ENCODE peak calls at places on chromosomes 13 and 19, in four cellular contexts. One of them, this sample, is unnamed.

GRCh38 chr13:35718084-35718483 is 241.6 kb upstream of the MAB21L1 start:
- DNase-seq in mammary epithelial cell: no peak
- DNase-seq in body of pancreas: no peak
- DNase-seq in bronchial epithelial cell: no peak
- DNase-seq in this sample: no peak

GRCh38 chr19:7348587-7349230 is at the start of gene ARHGEF18:
- DNase-seq in mammary epithelial cell: no peak
- DNase-seq in body of pancreas: no peak
- DNase-seq in bronchial epithelial cell: no peak
- DNase-seq in this sample: no peak

GRCh38 chr13:113209880-113210421 is 538 bp downstream of the CUL4A start:
- DNase-seq in mammary epithelial cell: peak; percentile 74
- DNase-seq in body of pancreas: peak; percentile 69
- DNase-seq in bronchial epithelial cell: peak; percentile 57
- DNase-seq in this sample: no peak

GRCh38 chr19:48999481-49000325 is 6.0 kb downstream of the RUVBL2 start:
- DNase-seq in mammary epithelial cell: peak; percentile 52
- DNase-seq in body of pancreas: peak; percentile 51
- DNase-seq in bronchial epithelial cell: peak; percentile 57
- DNase-seq in this sample: no peak

GRCh38 chr19:29964171-29964570 is 22.1 kb downstream of the URI1 start:
- DNase-seq in mammary epithelial cell: no peak
- DNase-seq in body of pancreas: no peak
- DNase-seq in bronchial epithelial cell: no peak
- DNase-seq in this sample: no peak

GRCh38 chr13:95234242-95234641 is 67.0 kb downstream of the ABCC4 start:
- DNase-seq in mammary epithelial cell: no peak
- DNase-seq in body of pancreas: no peak
- DNase-seq in bronchial epithelial cell: no peak
- DNase-seq in this sample: no peak

GRCh38 chr19:3556978-3557460 is 367 bp downstream of the MFSD12 start:
- DNase-seq in mammary epithelial cell: peak; percentile 63
- DNase-seq in body of pancreas: peak; percentile 61
- DNase-seq in bronchial epithelial cell: peak; percentile 44
- DNase-seq in this sample: no peak

GRCh38 chr13:48942131-48942530 is 33.6 kb upstream of the FNDC3A start:
- DNase-seq in mammary epithelial cell: peak; percentile 39
- DNase-seq in body of pancreas: no peak
- DNase-seq in bronchial epithelial cell: peak; percentile 48
- DNase-seq in this sample: no peak

GRCh38 chr13:33931397-33931987 is 113.5 kb downstream of the RFC3 start:
- DNase-seq in mammary epithelial cell: peak; percentile 43
- DNase-seq in body of pancreas: no peak
- DNase-seq in bronchial epithelial cell: peak; percentile 45
- DNase-seq in this sample: no peak

GRCh38 chr13:65768545-65768944 is 1461.6 kb downstream of the PCDH9 start:
- DNase-seq in mammary epithelial cell: no peak
- DNase-seq in body of pancreas: no peak
- DNase-seq in bronchial epithelial cell: no peak
- DNase-seq in this sample: no peak

GRCh38 chr13:65036999-65037398 is 2193.1 kb downstream of the PCDH9 start:
- DNase-seq in mammary epithelial cell: no peak
- DNase-seq in body of pancreas: no peak
- DNase-seq in bronchial epithelial cell: no peak
- DNase-seq in this sample: no peak

GRCh38 chr19:10259162-10259905 is 7.3 kb downstream of the MRPL4 start:
- DNase-seq in mammary epithelial cell: peak; percentile 76
- DNase-seq in body of pancreas: peak; percentile 89
- DNase-seq in bronchial epithelial cell: peak; percentile 88
- DNase-seq in this sample: no peak

GRCh38 chr19:9847087-9847671 is 12.1 kb downstream of the PIN1 start:
- DNase-seq in mammary epithelial cell: peak; percentile 71
- DNase-seq in body of pancreas: peak; percentile 35
- DNase-seq in bronchial epithelial cell: peak; percentile 83
- DNase-seq in this sample: no peak

GRCh38 chr13:46679369-46680180 is 117.4 kb downstream of the ESD start:
- DNase-seq in mammary epithelial cell: no peak
- DNase-seq in body of pancreas: no peak
- DNase-seq in bronchial epithelial cell: no peak
- DNase-seq in this sample: peak; percentile 64
- H3K4me3 ChIP-seq in mammary epithelial cell: no peak overlapping the region
- H3K4me3 ChIP-seq in body of pancreas: no peak overlapping the region
- H3K4me3 ChIP-seq in bronchial epithelial cell: no peak overlapping the region
- H3K4me3 ChIP-seq in this sample: peak overlapping the region; percentile 41

DNA sequence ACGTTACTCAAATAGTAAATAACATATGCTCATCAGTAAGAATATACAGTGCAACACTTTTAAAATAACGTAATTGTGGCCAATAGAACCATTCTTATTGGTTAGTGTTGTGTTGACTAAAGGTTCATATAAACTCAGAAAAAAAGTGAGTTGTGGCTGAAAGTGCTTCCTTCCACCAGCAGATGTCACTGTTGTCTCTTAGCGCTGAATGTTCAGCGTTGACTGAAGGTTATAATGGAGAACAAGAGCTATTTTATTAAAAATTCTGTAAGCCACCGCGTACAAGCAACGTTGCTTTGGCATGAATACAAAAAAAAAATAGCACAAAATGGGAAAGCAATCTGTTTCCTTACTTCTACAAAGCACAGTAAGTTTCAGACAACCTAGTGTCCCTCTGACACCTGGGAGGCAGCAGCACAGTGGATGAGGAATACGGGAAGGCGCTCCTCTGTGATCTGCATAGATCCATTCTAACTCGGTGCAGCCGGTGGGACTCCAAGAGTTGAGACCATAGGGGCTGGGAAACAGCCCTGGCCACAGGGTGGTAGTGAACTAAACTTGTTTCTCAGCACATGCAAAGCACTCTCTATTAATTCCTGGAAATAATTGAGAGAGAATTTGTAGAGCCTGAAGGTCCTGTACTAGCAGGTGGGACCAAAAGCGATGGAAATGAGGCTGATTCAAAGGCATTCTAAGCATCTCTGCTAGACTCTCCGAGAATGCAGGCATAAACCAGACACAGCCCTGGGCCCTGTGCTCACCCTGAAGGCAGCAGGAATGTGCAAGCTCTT is 23.9 kb upstream of the OXGR1 start:
- DNase-seq in mammary epithelial cell: peak; percentile 39
- DNase-seq in body of pancreas: peak; percentile 33
- DNase-seq in bronchial epithelial cell: peak; percentile 53
- DNase-seq in this sample: no peak
- TF ChIP-seq CTCF in mammary epithelial cell: peak; percentile 89
- TF ChIP-seq CTCF in body of pancreas: peak; percentile 77
- TF ChIP-seq CTCF in bronchial epithelial cell: peak; percentile 75
- TF ChIP-seq CTCF in this sample: peak; percentile 91

GRCh38 chr13:99657848-99658265 is 156.6 kb downstream of the TM9SF2 start:
- DNase-seq in mammary epithelial cell: no peak
- DNase-seq in body of pancreas: no peak
- DNase-seq in bronchial epithelial cell: no peak
- DNase-seq in this sample: no peak
- H3K4me3 ChIP-seq in mammary epithelial cell: peak overlapping the region; percentile 44
- H3K4me3 ChIP-seq in body of pancreas: no peak overlapping the region
- H3K4me3 ChIP-seq in bronchial epithelial cell: peak overlapping the region; percentile 28
- H3K4me3 ChIP-seq in this sample: peak overlapping the region; percentile 46

GRCh38 chr13:98313023-98313937 is 136.2 kb upstream of the RNF113B start:
- DNase-seq in mammary epithelial cell: no peak
- DNase-seq in body of pancreas: peak; percentile 73
- DNase-seq in bronchial epithelial cell: no peak
- DNase-seq in this sample: no peak

GRCh38 chr13:98315902-98316301 is 138.8 kb upstream of the RNF113B start:
- DNase-seq in mammary epithelial cell: no peak
- DNase-seq in body of pancreas: no peak
- DNase-seq in bronchial epithelial cell: no peak
- DNase-seq in this sample: no peak

GRCh38 chr13:98317573-98318171 is 140.6 kb upstream of the RNF113B start:
- DNase-seq in mammary epithelial cell: no peak
- DNase-seq in body of pancreas: no peak
- DNase-seq in bronchial epithelial cell: no peak
- DNase-seq in this sample: no peak

GRCh38 chr13:98313938-98314292 is 136.8 kb upstream of the RNF113B start:
- DNase-seq in mammary epithelial cell: no peak
- DNase-seq in body of pancreas: peak; percentile 77
- DNase-seq in bronchial epithelial cell: peak; percentile 50
- DNase-seq in this sample: no peak

GRCh38 chr13:98315466-98315865 is 138.4 kb upstream of the RNF113B start:
- DNase-seq in mammary epithelial cell: no peak
- DNase-seq in body of pancreas: no peak
- DNase-seq in bronchial epithelial cell: no peak
- DNase-seq in this sample: no peak
- TF ChIP-seq CTCF in mammary epithelial cell: no peak
- TF ChIP-seq CTCF in body of pancreas: no peak
- TF ChIP-seq CTCF in bronchial epithelial cell: no peak
- TF ChIP-seq CTCF in this sample: no peak

GRCh38 chr13:103097366-103097928 is 31.2 kb upstream of the SLC10A2 start:
- DNase-seq in mammary epithelial cell: no peak
- DNase-seq in body of pancreas: no peak
- DNase-seq in bronchial epithelial cell: no peak
- DNase-seq in this sample: no peak
- H3K4me3 ChIP-seq in mammary epithelial cell: no peak overlapping the region
- H3K4me3 ChIP-seq in body of pancreas: no peak overlapping the region
- H3K4me3 ChIP-seq in bronchial epithelial cell: no peak overlapping the region
- H3K4me3 ChIP-seq in this sample: no peak overlapping the region

DNA sequence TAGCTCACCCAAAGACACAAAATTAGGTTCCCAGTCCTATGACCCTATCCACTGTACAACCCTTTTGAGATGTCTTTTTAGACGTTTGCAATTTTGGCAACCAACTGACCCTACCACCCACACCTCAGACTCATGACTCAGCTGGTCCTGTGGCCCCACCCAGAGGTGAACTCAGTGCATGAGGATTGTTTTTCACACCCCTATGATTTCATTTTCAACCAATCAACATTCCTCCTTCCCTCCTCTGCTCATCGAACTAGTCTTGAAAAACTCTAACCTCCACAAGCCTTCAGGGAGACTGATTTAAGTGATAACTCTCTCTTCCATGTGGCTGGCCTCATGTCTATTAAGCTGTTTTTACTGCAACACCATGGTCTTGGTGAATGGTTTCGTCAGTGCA is 350.7 kb downstream of the UQCRFS1 start:
- DNase-seq in mammary epithelial cell: no peak
- DNase-seq in body of pancreas: no peak
- DNase-seq in bronchial epithelial cell: no peak
- DNase-seq in this sample: no peak
- TF ChIP-seq CTCF in mammary epithelial cell: no peak
- TF ChIP-seq CTCF in body of pancreas: no peak
- TF ChIP-seq CTCF in bronchial epithelial cell: no peak
- TF ChIP-seq CTCF in this sample: peak; percentile 11

GRCh38 chr19:50204081-50204428 is 633 bp downstream of the MYH14 start:
- DNase-seq in mammary epithelial cell: no peak
- DNase-seq in body of pancreas: no peak
- DNase-seq in bronchial epithelial cell: no peak
- DNase-seq in this sample: no peak
- H3K4me3 ChIP-seq in mammary epithelial cell: no peak overlapping the region
- H3K4me3 ChIP-seq in body of pancreas: no peak overlapping the region
- H3K4me3 ChIP-seq in bronchial epithelial cell: no peak overlapping the region
- H3K4me3 ChIP-seq in this sample: no peak overlapping the region

GRCh38 chr13:46561691-46562090 is 8.7 kb downstream of the LRCH1 start:
- DNase-seq in mammary epithelial cell: no peak
- DNase-seq in body of pancreas: no peak
- DNase-seq in bronchial epithelial cell: no peak
- DNase-seq in this sample: no peak
- TF ChIP-seq CTCF in mammary epithelial cell: no peak
- TF ChIP-seq CTCF in body of pancreas: no peak
- TF ChIP-seq CTCF in bronchial epithelial cell: no peak
- TF ChIP-seq CTCF in this sample: no peak

This sample was measured in epithelial cell of proximal tubule.